ENCODE peak calls at places on chromosomes 11 and 22, in six cellular contexts. One of them, this sample, is unnamed.
A peak's percentile ranks its signal among the peaks of the same experiment; 100 is the strongest.

GRCh38 chr11:96324912-96325311 is 18.1 kb downstream of the MAML2 start:
- DNase-seq in adrenal gland: no peak
- DNase-seq in esophagus squamous epithelium: no peak
- DNase-seq in body of pancreas: no peak
- DNase-seq in breast epithelium: no peak
- DNase-seq in Peyer's patch: no peak
- DNase-seq in this sample: no peak

GRCh38 chr11:113532697-113533424 is 57.7 kb upstream of the DRD2 start:
- DNase-seq in Peyer's patch: peak; percentile 88
- DNase-seq in breast epithelium: peak; percentile 78
- DNase-seq in esophagus squamous epithelium: no peak
- DNase-seq in adrenal gland: peak; percentile 79
- DNase-seq in body of pancreas: peak; percentile 80
- DNase-seq in this sample: peak; percentile 80

GRCh38 chr11:91164452-91164822 is 941.6 kb upstream of the CHORDC1 start:
- DNase-seq in Peyer's patch: no peak
- DNase-seq in breast epithelium: no peak
- DNase-seq in body of pancreas: no peak
- DNase-seq in esophagus squamous epithelium: no peak
- DNase-seq in adrenal gland: no peak
- DNase-seq in this sample: no peak

GRCh38 chr11:70456921-70457532 is 58.7 kb downstream of the CTTN start:
- DNase-seq in esophagus squamous epithelium: no peak
- DNase-seq in breast epithelium: no peak
- DNase-seq in Peyer's patch: no peak
- DNase-seq in body of pancreas: no peak
- DNase-seq in adrenal gland: no peak
- DNase-seq in this sample: no peak

GRCh38 chr11:66373261-66373660 is 1.7 kb upstream of the SLC29A2 start:
- DNase-seq in esophagus squamous epithelium: no peak
- DNase-seq in adrenal gland: no peak
- DNase-seq in body of pancreas: no peak
- DNase-seq in Peyer's patch: no peak
- DNase-seq in breast epithelium: peak; percentile 26
- DNase-seq in this sample: no peak

GRCh38 chr11:35337136-35337918 is 82.0 kb downstream of the SLC1A2 start:
- DNase-seq in body of pancreas: peak; percentile 15
- DNase-seq in Peyer's patch: no peak
- DNase-seq in adrenal gland: peak; percentile 64
- DNase-seq in breast epithelium: no peak
- DNase-seq in esophagus squamous epithelium: no peak
- DNase-seq in this sample: no peak

GRCh38 chr11:2806351-2807058 is 79.1 kb downstream of the CDKN1C start:
- DNase-seq in Peyer's patch: peak; percentile 42
- DNase-seq in esophagus squamous epithelium: no peak
- DNase-seq in body of pancreas: peak; percentile 11
- DNase-seq in breast epithelium: peak; percentile 26
- DNase-seq in adrenal gland: peak; percentile 10
- DNase-seq in this sample: peak; percentile 76

GRCh38 chr11:78419327-78419726 is 1.7 kb upstream of the GAB2 start:
- DNase-seq in adrenal gland: peak; percentile 85
- DNase-seq in body of pancreas: peak; percentile 33
- DNase-seq in Peyer's patch: peak; percentile 75
- DNase-seq in esophagus squamous epithelium: no peak
- DNase-seq in breast epithelium: no peak
- DNase-seq in this sample: no peak

GRCh38 chr11:69948256-69949141 is 129.3 kb upstream of the FGF3 start:
- DNase-seq in body of pancreas: no peak
- DNase-seq in breast epithelium: no peak
- DNase-seq in Peyer's patch: peak; percentile 92
- DNase-seq in adrenal gland: peak; percentile 32
- DNase-seq in esophagus squamous epithelium: no peak
- DNase-seq in this sample: no peak

GRCh38 chr11:34180045-34180813 is 74.8 kb downstream of the NAT10 start:
- DNase-seq in Peyer's patch: no peak
- DNase-seq in adrenal gland: no peak
- DNase-seq in breast epithelium: no peak
- DNase-seq in esophagus squamous epithelium: no peak
- DNase-seq in body of pancreas: no peak
- DNase-seq in this sample: no peak

GRCh38 chr11:73139476-73140198 is 2.5 kb downstream of the FCHSD2 start:
- DNase-seq in breast epithelium: no peak
- DNase-seq in esophagus squamous epithelium: no peak
- DNase-seq in Peyer's patch: no peak
- DNase-seq in adrenal gland: no peak
- DNase-seq in body of pancreas: no peak
- DNase-seq in this sample: no peak

GRCh38 chr11:120425527-120425926 is 86.0 kb upstream of the GRIK4 start:
- DNase-seq in body of pancreas: no peak
- DNase-seq in esophagus squamous epithelium: no peak
- DNase-seq in breast epithelium: no peak
- DNase-seq in adrenal gland: no peak
- DNase-seq in Peyer's patch: no peak
- DNase-seq in this sample: no peak

GRCh38 chr22:39634530-39635399 is 64.2 kb downstream of the CACNA1I start:
- DNase-seq in body of pancreas: peak; percentile 18
- DNase-seq in Peyer's patch: no peak
- DNase-seq in breast epithelium: peak; percentile 81
- DNase-seq in esophagus squamous epithelium: no peak
- DNase-seq in adrenal gland: peak; percentile 85
- DNase-seq in this sample: no peak

GRCh38 chr11:119476666-119477331 is 53.8 kb upstream of the THY1 start:
- DNase-seq in breast epithelium: peak; percentile 15
- DNase-seq in adrenal gland: no peak
- DNase-seq in esophagus squamous epithelium: no peak
- DNase-seq in Peyer's patch: peak; percentile 34
- DNase-seq in body of pancreas: no peak
- DNase-seq in this sample: peak; percentile 46

GRCh38 chr11:61472868-61473267 is 35.7 kb upstream of the LRRC10B start:
- DNase-seq in esophagus squamous epithelium: no peak
- DNase-seq in breast epithelium: no peak
- DNase-seq in adrenal gland: peak; percentile 66
- DNase-seq in body of pancreas: no peak
- DNase-seq in Peyer's patch: no peak
- DNase-seq in this sample: no peak

GRCh38 chr11:60951909-60952741 is at the start of gene SLC15A3:
- DNase-seq in Peyer's patch: peak; percentile 91
- DNase-seq in adrenal gland: peak; percentile 62
- DNase-seq in esophagus squamous epithelium: peak; percentile 65
- DNase-seq in body of pancreas: no peak
- DNase-seq in breast epithelium: peak; percentile 50
- DNase-seq in this sample: no peak

GRCh38 chr22:24951942-24952836 is at the start of gene KIAA1671:
- DNase-seq in body of pancreas: peak; percentile 91
- DNase-seq in Peyer's patch: peak; percentile 90
- DNase-seq in adrenal gland: peak; percentile 89
- DNase-seq in esophagus squamous epithelium: no peak
- DNase-seq in breast epithelium: peak; percentile 80
- DNase-seq in this sample: peak; percentile 89

GRCh38 chr22:31055322-31056159 is 25.6 kb upstream of the SMTN start:
- DNase-seq in Peyer's patch: peak; percentile 80
- DNase-seq in esophagus squamous epithelium: no peak
- DNase-seq in breast epithelium: peak; percentile 94
- DNase-seq in body of pancreas: peak; percentile 82
- DNase-seq in adrenal gland: peak; percentile 59
- DNase-seq in this sample: peak; percentile 93

GRCh38 chr22:26674211-26675190 is 17.1 kb downstream of the MIAT start:
- DNase-seq in adrenal gland: no peak
- DNase-seq in Peyer's patch: peak; percentile 62
- DNase-seq in body of pancreas: no peak
- DNase-seq in esophagus squamous epithelium: no peak
- DNase-seq in breast epithelium: no peak
- DNase-seq in this sample: no peak

GRCh38 chr22:26672060-26672471 is 14.7 kb downstream of the MIAT start:
- DNase-seq in breast epithelium: no peak
- DNase-seq in body of pancreas: no peak
- DNase-seq in esophagus squamous epithelium: no peak
- DNase-seq in Peyer's patch: peak; percentile 60
- DNase-seq in adrenal gland: no peak
- DNase-seq in this sample: peak; percentile 75

GRCh38 chr22:26671317-26672059 is 14.1 kb downstream of the MIAT start:
- DNase-seq in esophagus squamous epithelium: peak; percentile 30
- DNase-seq in breast epithelium: peak; percentile 23
- DNase-seq in Peyer's patch: peak; percentile 87
- DNase-seq in body of pancreas: peak; percentile 40
- DNase-seq in adrenal gland: peak; percentile 33
- DNase-seq in this sample: peak; percentile 75

GRCh38 chr22:26673485-26673884 is 16.1 kb downstream of the MIAT start:
- DNase-seq in body of pancreas: no peak
- DNase-seq in esophagus squamous epithelium: no peak
- DNase-seq in breast epithelium: no peak
- DNase-seq in adrenal gland: no peak
- DNase-seq in Peyer's patch: peak; percentile 52
- DNase-seq in this sample: no peak

GRCh38 chr22:26672590-26673468 is 15.4 kb downstream of the MIAT start:
- DNase-seq in esophagus squamous epithelium: peak; percentile 74
- DNase-seq in adrenal gland: peak; percentile 94
- DNase-seq in Peyer's patch: peak; percentile 97
- DNase-seq in body of pancreas: peak; percentile 88
- DNase-seq in breast epithelium: peak; percentile 92
- DNase-seq in this sample: peak; percentile 96
- H3K4me1 ChIP-seq in esophagus squamous epithelium: peaks cover 45% of the 10 kb centered on the region
- H3K4me1 ChIP-seq in adrenal gland: peaks cover 25% of the 10 kb centered on the region
- H3K4me1 ChIP-seq in Peyer's patch: peaks cover 30% of the 10 kb centered on the region
- H3K4me1 ChIP-seq in body of pancreas: peaks cover 46% of the 10 kb centered on the region
- H3K4me1 ChIP-seq in breast epithelium: no peaks in the 10 kb centered on the region
- H3K4me1 ChIP-seq in this sample: peaks cover 44% of the 10 kb centered on the region

DNA sequence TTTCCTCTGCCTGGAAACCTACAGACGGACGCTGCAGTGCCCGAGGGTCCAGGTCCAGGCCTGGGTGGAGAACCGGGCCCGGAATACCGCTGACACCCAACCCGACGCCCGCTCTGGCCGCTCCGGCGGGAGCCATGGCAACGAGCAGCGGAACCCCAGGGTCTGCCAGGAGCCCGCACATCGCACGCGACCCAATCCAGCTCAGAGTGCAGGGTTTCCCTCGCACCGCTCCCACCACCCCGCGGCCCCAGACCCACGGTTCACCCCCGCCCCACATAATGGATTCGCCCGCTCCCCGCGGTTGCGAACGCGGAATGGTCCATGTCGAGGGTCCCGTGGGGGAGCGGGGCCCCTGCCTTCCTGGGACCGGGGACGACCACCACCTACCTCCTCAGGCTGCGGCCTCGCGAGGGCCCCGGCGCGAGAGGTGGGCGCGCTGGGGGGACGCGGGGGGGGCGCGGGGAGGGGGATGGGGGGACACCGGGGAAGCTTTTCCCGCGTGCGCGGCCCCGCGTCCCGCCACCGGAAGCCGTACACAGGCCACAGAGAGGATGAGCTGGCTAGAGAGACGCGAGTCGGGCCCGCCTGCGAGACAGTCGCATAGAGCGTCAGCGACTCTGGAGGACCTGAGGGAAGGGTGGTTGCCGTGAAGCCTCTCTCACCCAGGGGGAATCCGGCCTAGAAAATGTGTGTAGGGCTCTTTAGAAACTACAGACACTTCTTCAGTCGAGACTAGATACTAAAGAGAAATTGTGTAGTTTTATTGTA is at the start of gene SSRP1:
- DNase-seq in breast epithelium: peak; percentile 80
- DNase-seq in esophagus squamous epithelium: peak; percentile 56
- DNase-seq in Peyer's patch: peak; percentile 94
- DNase-seq in adrenal gland: peak; percentile 90
- DNase-seq in body of pancreas: peak; percentile 85
- DNase-seq in this sample: peak; percentile 92
- TF ChIP-seq POLR2A in breast epithelium: no peak
- TF ChIP-seq POLR2A in esophagus squamous epithelium: no peak
- TF ChIP-seq POLR2A in Peyer's patch: peak; percentile 43
- TF ChIP-seq POLR2A in adrenal gland: peak; percentile 38
- TF ChIP-seq POLR2A in body of pancreas: peak; percentile 77
- TF ChIP-seq POLR2A in this sample: no peak

GRCh38 chr22:49420651-49421050 is 407.0 kb downstream of the BRD1 start:
- DNase-seq in breast epithelium: no peak
- DNase-seq in Peyer's patch: no peak
- DNase-seq in body of pancreas: no peak
- DNase-seq in adrenal gland: no peak
- DNase-seq in esophagus squamous epithelium: no peak
- DNase-seq in this sample: no peak
- H3K4me1 ChIP-seq in breast epithelium: no peaks in the 10 kb centered on the region
- H3K4me1 ChIP-seq in Peyer's patch: no peaks in the 10 kb centered on the region
- H3K4me1 ChIP-seq in body of pancreas: no peaks in the 10 kb centered on the region
- H3K4me1 ChIP-seq in adrenal gland: no peaks in the 10 kb centered on the region
- H3K4me1 ChIP-seq in esophagus squamous epithelium: no peaks in the 10 kb centered on the region
- H3K4me1 ChIP-seq in this sample: no peaks in the 10 kb centered on the region

DNA sequence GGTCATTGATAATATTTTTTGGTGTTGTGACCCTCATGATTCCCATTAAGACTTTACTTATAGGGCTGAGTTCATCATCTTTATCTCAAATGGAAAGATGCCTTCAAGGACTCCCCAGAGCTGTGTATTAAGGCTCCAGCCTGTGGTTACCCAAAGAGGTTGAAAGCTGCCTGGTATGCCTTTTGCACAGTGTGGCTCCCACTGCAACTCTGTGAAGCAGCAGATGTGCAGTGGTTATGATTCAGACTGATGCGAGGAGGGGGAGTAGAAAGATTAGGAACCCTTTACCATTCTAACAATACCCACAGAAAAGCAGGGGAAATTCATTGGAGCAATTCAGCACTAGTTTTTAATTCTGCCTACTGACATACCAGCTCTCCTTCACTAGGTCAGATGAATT is 560.0 kb downstream of the INSC start:
- DNase-seq in esophagus squamous epithelium: no peak
- DNase-seq in breast epithelium: no peak
- DNase-seq in body of pancreas: no peak
- DNase-seq in Peyer's patch: no peak
- DNase-seq in adrenal gland: no peak
- DNase-seq in this sample: no peak
- TF ChIP-seq POLR2A in esophagus squamous epithelium: no peak
- TF ChIP-seq POLR2A in breast epithelium: no peak
- TF ChIP-seq POLR2A in body of pancreas: no peak
- TF ChIP-seq POLR2A in Peyer's patch: no peak
- TF ChIP-seq POLR2A in adrenal gland: no peak
- TF ChIP-seq POLR2A in this sample: no peak